ENCODE peak calls at places on chromosomes 6 and 20, in seven cellular contexts. One of them, this sample, is unnamed.
A peak's percentile ranks its signal among the peaks of the same experiment; 100 is the strongest.

GRCh38 chr20:62696431-62696957 is 12.1 kb upstream of the NTSR1 start:
- DNase-seq in uterus: no peak
- DNase-seq in kidney: no peak
- DNase-seq in astrocyte: no peak
- DNase-seq in right atrium auricular region: no peak
- DNase-seq in left ventricle myocardium inferior: no peak
- DNase-seq in psoas muscle: no peak
- DNase-seq in this sample: no peak

GRCh38 chr6:145067430-145067829 is 667.9 kb downstream of the EPM2A start:
- DNase-seq in left ventricle myocardium inferior: no peak
- DNase-seq in astrocyte: peak; percentile 57
- DNase-seq in right atrium auricular region: no peak
- DNase-seq in kidney: no peak
- DNase-seq in uterus: no peak
- DNase-seq in psoas muscle: no peak
- DNase-seq in this sample: no peak

GRCh38 chr6:106961801-106962200 is 12.7 kb downstream of the CD24 start:
- DNase-seq in uterus: no peak
- DNase-seq in kidney: no peak
- DNase-seq in right atrium auricular region: no peak
- DNase-seq in astrocyte: no peak
- DNase-seq in left ventricle myocardium inferior: no peak
- DNase-seq in psoas muscle: no peak
- DNase-seq in this sample: no peak

GRCh38 chr20:50256577-50256976 is 65.9 kb downstream of the CEBPB start:
- DNase-seq in kidney: no peak
- DNase-seq in astrocyte: no peak
- DNase-seq in right atrium auricular region: no peak
- DNase-seq in psoas muscle: no peak
- DNase-seq in uterus: no peak
- DNase-seq in left ventricle myocardium inferior: no peak
- DNase-seq in this sample: no peak

GRCh38 chr6:3532296-3532916 is 75.6 kb upstream of the SLC22A23 start:
- DNase-seq in astrocyte: no peak
- DNase-seq in uterus: no peak
- DNase-seq in left ventricle myocardium inferior: no peak
- DNase-seq in right atrium auricular region: peak; percentile 26
- DNase-seq in kidney: no peak
- DNase-seq in psoas muscle: no peak
- DNase-seq in this sample: no peak

GRCh38 chr6:16305788-16306187 is 67.4 kb downstream of the GMPR start:
- DNase-seq in uterus: no peak
- DNase-seq in kidney: no peak
- DNase-seq in right atrium auricular region: no peak
- DNase-seq in psoas muscle: no peak
- DNase-seq in astrocyte: no peak
- DNase-seq in left ventricle myocardium inferior: no peak
- DNase-seq in this sample: no peak

GRCh38 chr20:7094438-7094997 is 327.0 kb downstream of the BMP2 start:
- DNase-seq in psoas muscle: no peak
- DNase-seq in right atrium auricular region: no peak
- DNase-seq in uterus: no peak
- DNase-seq in astrocyte: peak; percentile 3
- DNase-seq in kidney: no peak
- DNase-seq in left ventricle myocardium inferior: no peak
- DNase-seq in this sample: no peak

GRCh38 chr6:105844275-105844848 is 241.8 kb upstream of the PRDM1 start:
- DNase-seq in psoas muscle: peak; percentile 27
- DNase-seq in uterus: peak; percentile 44
- DNase-seq in kidney: peak; percentile 64
- DNase-seq in left ventricle myocardium inferior: peak; percentile 64
- DNase-seq in astrocyte: no peak
- DNase-seq in right atrium auricular region: no peak
- DNase-seq in this sample: no peak

GRCh38 chr20:63553251-63553932 is 567 bp upstream of the FNDC11 start:
- DNase-seq in kidney: peak; percentile 97
- DNase-seq in left ventricle myocardium inferior: peak; percentile 72
- DNase-seq in psoas muscle: peak; percentile 83
- DNase-seq in astrocyte: peak; percentile 34
- DNase-seq in uterus: peak; percentile 84
- DNase-seq in right atrium auricular region: peak; percentile 80
- DNase-seq in this sample: no peak

GRCh38 chr20:33601861-33602260 is 60.3 kb upstream of the C20orf144 start:
- DNase-seq in uterus: no peak
- DNase-seq in kidney: no peak
- DNase-seq in astrocyte: no peak
- DNase-seq in right atrium auricular region: no peak
- DNase-seq in left ventricle myocardium inferior: no peak
- DNase-seq in psoas muscle: no peak
- DNase-seq in this sample: no peak

GRCh38 chr6:124977067-124977908 is 15.1 kb downstream of the RNF217 start:
- DNase-seq in uterus: no peak
- DNase-seq in left ventricle myocardium inferior: no peak
- DNase-seq in psoas muscle: no peak
- DNase-seq in right atrium auricular region: no peak
- DNase-seq in astrocyte: peak; percentile 75
- DNase-seq in kidney: no peak
- DNase-seq in this sample: no peak

GRCh38 chr6:33768644-33769120 is 20.2 kb downstream of the LEMD2 start:
- DNase-seq in psoas muscle: peak; percentile 82
- DNase-seq in right atrium auricular region: peak; percentile 80
- DNase-seq in kidney: peak; percentile 93
- DNase-seq in left ventricle myocardium inferior: peak; percentile 74
- DNase-seq in uterus: peak; percentile 74
- DNase-seq in astrocyte: peak; percentile 40
- DNase-seq in this sample: no peak

GRCh38 chr6:151916680-151917164 is 109.2 kb downstream of the ESR1 start:
- DNase-seq in psoas muscle: no peak
- DNase-seq in right atrium auricular region: no peak
- DNase-seq in kidney: no peak
- DNase-seq in left ventricle myocardium inferior: no peak
- DNase-seq in uterus: peak; percentile 68
- DNase-seq in astrocyte: peak; percentile 68
- DNase-seq in this sample: no peak

GRCh38 chr6:48426636-48427035 is 315.6 kb upstream of the PTCHD4 start:
- DNase-seq in left ventricle myocardium inferior: no peak
- DNase-seq in psoas muscle: no peak
- DNase-seq in astrocyte: peak; percentile 93
- DNase-seq in right atrium auricular region: no peak
- DNase-seq in kidney: no peak
- DNase-seq in uterus: no peak
- DNase-seq in this sample: no peak

GRCh38 chr6:70280462-70280861 is 22.4 kb downstream of the COL9A1 start:
- DNase-seq in astrocyte: no peak
- DNase-seq in left ventricle myocardium inferior: no peak
- DNase-seq in right atrium auricular region: no peak
- DNase-seq in psoas muscle: no peak
- DNase-seq in uterus: no peak
- DNase-seq in kidney: no peak
- DNase-seq in this sample: no peak

GRCh38 chr6:94127716-94128115 is 708.4 kb upstream of the EPHA7 start:
- DNase-seq in psoas muscle: no peak
- DNase-seq in kidney: no peak
- DNase-seq in right atrium auricular region: no peak
- DNase-seq in uterus: no peak
- DNase-seq in astrocyte: no peak
- DNase-seq in left ventricle myocardium inferior: no peak
- DNase-seq in this sample: no peak

GRCh38 chr6:24963887-24964570 is 28.3 kb upstream of the RIPOR2 start:
- DNase-seq in left ventricle myocardium inferior: no peak
- DNase-seq in uterus: no peak
- DNase-seq in psoas muscle: no peak
- DNase-seq in kidney: no peak
- DNase-seq in astrocyte: no peak
- DNase-seq in right atrium auricular region: no peak
- DNase-seq in this sample: no peak

GRCh38 chr20:6142348-6142993 is 19.6 kb upstream of the FERMT1 start:
- DNase-seq in uterus: peak; percentile 31
- DNase-seq in psoas muscle: no peak
- DNase-seq in left ventricle myocardium inferior: no peak
- DNase-seq in astrocyte: peak; percentile 32
- DNase-seq in kidney: no peak
- DNase-seq in right atrium auricular region: no peak
- DNase-seq in this sample: no peak

GRCh38 chr6:163427498-163428254 is 13.2 kb downstream of the QKI start:
- DNase-seq in right atrium auricular region: no peak
- DNase-seq in kidney: no peak
- DNase-seq in astrocyte: peak; percentile 71
- DNase-seq in left ventricle myocardium inferior: no peak
- DNase-seq in uterus: no peak
- DNase-seq in psoas muscle: no peak
- DNase-seq in this sample: no peak

GRCh38 chr6:156794963-156795362 is 17.8 kb downstream of the ARID1B start:
- DNase-seq in psoas muscle: no peak
- DNase-seq in astrocyte: no peak
- DNase-seq in kidney: no peak
- DNase-seq in uterus: no peak
- DNase-seq in left ventricle myocardium inferior: no peak
- DNase-seq in right atrium auricular region: no peak
- DNase-seq in this sample: no peak

GRCh38 chr6:79468587-79468986 is 68.6 kb downstream of the LCA5 start:
- DNase-seq in right atrium auricular region: no peak
- DNase-seq in uterus: no peak
- DNase-seq in psoas muscle: no peak
- DNase-seq in astrocyte: no peak
- DNase-seq in kidney: no peak
- DNase-seq in left ventricle myocardium inferior: no peak
- DNase-seq in this sample: no peak

GRCh38 chr6:78578430-78578829 is 288.9 kb upstream of the IRAK1BP1 start:
- DNase-seq in psoas muscle: no peak
- DNase-seq in right atrium auricular region: no peak
- DNase-seq in left ventricle myocardium inferior: no peak
- DNase-seq in kidney: no peak
- DNase-seq in uterus: no peak
- DNase-seq in astrocyte: no peak
- DNase-seq in this sample: no peak

GRCh38 chr6:52271852-52272460 is 12.6 kb downstream of the MCM3 start:
- DNase-seq in kidney: no peak
- DNase-seq in left ventricle myocardium inferior: no peak
- DNase-seq in psoas muscle: no peak
- DNase-seq in astrocyte: no peak
- DNase-seq in uterus: no peak
- DNase-seq in right atrium auricular region: no peak
- DNase-seq in this sample: peak; percentile 62

GRCh38 chr6:37131104-37131959 is 38.6 kb upstream of the PIM1 start:
- DNase-seq in kidney: peak; percentile 86
- DNase-seq in psoas muscle: peak; percentile 82
- DNase-seq in left ventricle myocardium inferior: peak; percentile 83
- DNase-seq in right atrium auricular region: peak; percentile 87
- DNase-seq in astrocyte: peak; percentile 75
- DNase-seq in uterus: peak; percentile 84
- DNase-seq in this sample: no peak
- H3K27ac ChIP-seq in kidney: peak overlapping the region; percentile 75
- H3K27ac ChIP-seq in psoas muscle: peak overlapping the region; percentile 98
- H3K27ac ChIP-seq in left ventricle myocardium inferior: peak overlapping the region; percentile 87
- H3K27ac ChIP-seq in right atrium auricular region: peak overlapping the region; percentile 93
- H3K27ac ChIP-seq in astrocyte: peak overlapping the region; percentile 29
- H3K27ac ChIP-seq in uterus: peak overlapping the region; percentile 85
- H3K27ac ChIP-seq in this sample: peak overlapping the region; percentile 74

GRCh38 chr20:45340236-45340847 is 7.9 kb downstream of the SDC4 start:
- DNase-seq in uterus: no peak
- DNase-seq in psoas muscle: no peak
- DNase-seq in right atrium auricular region: no peak
- DNase-seq in kidney: no peak
- DNase-seq in astrocyte: no peak
- DNase-seq in left ventricle myocardium inferior: peak; percentile 46
- DNase-seq in this sample: no peak
- H3K27ac ChIP-seq in uterus: peak overlapping the region; percentile 97
- H3K27ac ChIP-seq in psoas muscle: peak overlapping the region; percentile 94
- H3K27ac ChIP-seq in right atrium auricular region: peak overlapping the region; percentile 97
- H3K27ac ChIP-seq in kidney: peak overlapping the region; percentile 96
- H3K27ac ChIP-seq in astrocyte: peak overlapping the region; percentile 7
- H3K27ac ChIP-seq in left ventricle myocardium inferior: peak overlapping the region; percentile 94
- H3K27ac ChIP-seq in this sample: peak overlapping the region; percentile 91

GRCh38 chr6:128208078-128208477 is 307.2 kb upstream of the THEMIS start:
- DNase-seq in right atrium auricular region: no peak
- DNase-seq in left ventricle myocardium inferior: no peak
- DNase-seq in kidney: no peak
- DNase-seq in astrocyte: peak; percentile 76
- DNase-seq in uterus: no peak
- DNase-seq in psoas muscle: no peak
- DNase-seq in this sample: no peak

GRCh38 chr6:128208851-128209580 is 308.2 kb upstream of the THEMIS start:
- DNase-seq in astrocyte: peak; percentile 69
- DNase-seq in uterus: no peak
- DNase-seq in right atrium auricular region: no peak
- DNase-seq in left ventricle myocardium inferior: no peak
- DNase-seq in kidney: no peak
- DNase-seq in psoas muscle: no peak
- DNase-seq in this sample: no peak

GRCh38 chr6:128204621-128205020 is 303.8 kb upstream of the THEMIS start:
- DNase-seq in kidney: no peak
- DNase-seq in right atrium auricular region: no peak
- DNase-seq in psoas muscle: no peak
- DNase-seq in left ventricle myocardium inferior: no peak
- DNase-seq in astrocyte: peak; percentile 59
- DNase-seq in uterus: no peak
- DNase-seq in this sample: no peak

GRCh38 chr6:128209771-128210170 is 308.9 kb upstream of the THEMIS start:
- DNase-seq in astrocyte: peak; percentile 90
- DNase-seq in right atrium auricular region: no peak
- DNase-seq in left ventricle myocardium inferior: no peak
- DNase-seq in uterus: no peak
- DNase-seq in psoas muscle: no peak
- DNase-seq in kidney: no peak
- DNase-seq in this sample: no peak
- H3K27ac ChIP-seq in astrocyte: peak overlapping the region; percentile 88
- H3K27ac ChIP-seq in right atrium auricular region: no peak overlapping the region
- H3K27ac ChIP-seq in left ventricle myocardium inferior: no peak overlapping the region
- H3K27ac ChIP-seq in uterus: no peak overlapping the region
- H3K27ac ChIP-seq in psoas muscle: no peak overlapping the region
- H3K27ac ChIP-seq in kidney: no peak overlapping the region
- H3K27ac ChIP-seq in this sample: no peak overlapping the region

DNA sequence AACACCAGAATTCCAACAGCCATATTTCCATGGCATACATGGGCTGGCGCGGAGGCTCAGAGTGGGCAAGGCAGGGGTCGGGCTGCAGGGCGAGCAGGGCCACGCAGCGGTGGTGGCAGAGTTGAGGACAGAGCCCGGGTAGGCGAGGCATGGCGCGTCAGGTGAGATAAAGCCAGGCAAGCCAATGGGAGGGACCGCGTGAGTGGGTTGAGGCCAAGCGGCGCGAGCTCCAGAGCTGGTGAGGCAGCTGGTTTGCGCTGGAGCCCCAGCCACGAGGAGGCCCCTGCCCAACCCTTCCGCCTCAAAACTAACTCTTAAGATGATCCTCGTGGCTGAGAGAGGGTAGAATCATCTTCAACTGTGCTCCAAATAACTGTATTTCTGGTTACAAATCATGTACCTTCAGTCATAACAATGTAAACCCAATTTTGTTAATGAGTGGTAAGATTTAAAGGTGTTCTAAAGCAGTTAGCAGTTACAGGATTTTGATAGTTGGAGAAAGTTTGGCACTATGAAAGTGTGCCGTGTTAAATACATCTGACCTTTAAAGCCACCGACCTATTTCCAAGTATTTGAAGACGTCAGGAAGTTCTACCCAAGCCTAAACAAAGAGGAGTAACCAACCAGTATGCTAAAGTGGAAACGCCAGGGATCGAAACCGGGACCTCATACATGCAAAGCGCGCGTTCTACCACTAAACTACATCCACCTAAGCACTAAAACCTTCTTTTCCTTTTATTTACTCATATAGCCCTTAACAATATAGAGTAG is 107.9 kb downstream of the GPX5 start:
- DNase-seq in kidney: no peak
- DNase-seq in right atrium auricular region: no peak
- DNase-seq in astrocyte: no peak
- DNase-seq in left ventricle myocardium inferior: no peak
- DNase-seq in uterus: no peak
- DNase-seq in psoas muscle: no peak
- DNase-seq in this sample: no peak
- H3K27ac ChIP-seq in kidney: no peak overlapping the region
- H3K27ac ChIP-seq in right atrium auricular region: no peak overlapping the region
- H3K27ac ChIP-seq in astrocyte: no peak overlapping the region
- H3K27ac ChIP-seq in left ventricle myocardium inferior: no peak overlapping the region
- H3K27ac ChIP-seq in uterus: no peak overlapping the region
- H3K27ac ChIP-seq in psoas muscle: no peak overlapping the region
- H3K27ac ChIP-seq in this sample: no peak overlapping the region

This sample was measured in vagina.